ENCODE peak calls at places on chromosomes 13 and 19, in ten cellular contexts. Y, L, Z, X, D, T, R, E, K and P are unnamed samples.

GRCh38 chr13:27401210-27401609 is 23.2 kb upstream of the GTF3A start:
- DNase-seq in Y (no peak), L (no peak), Z (no peak), X (no peak), D (peak), T (no peak), R (no peak), E (no peak), K (no peak), P (no peak)

GRCh38 chr19:34306213-34306661 is 51.9 kb downstream of the GARRE1 start:
- DNase-seq in Y (no peak), L (peak), Z (no peak), X (no peak), D (peak), T (no peak), R (no peak), E (no peak), K (no peak), P (no peak)

GRCh38 chr13:73293902-73294523 is 235.2 kb downstream of the KLF5 start:
- DNase-seq in Y (no peak), L (no peak), Z (no peak), X (no peak), D (peak), T (no peak), R (no peak), E (no peak), K (no peak), P (no peak)

GRCh38 chr13:111177081-111177711 is 62.1 kb downstream of the ARHGEF7 start:
- DNase-seq in Y (peak), L (peak), Z (peak), X (peak), D (peak), T (no peak), R (no peak), E (peak), K (no peak), P (no peak)

GRCh38 chr13:57630661-57631606 is 610 bp upstream of the PCDH17 start:
- DNase-seq in Y (no peak), L (peak), Z (peak), X (no peak), D (no peak), T (no peak), R (no peak), E (peak), K (no peak), P (no peak)

GRCh38 chr19:43743059-43743458 is 11.7 kb downstream of the SMG9 start:
- DNase-seq in Y (peak), L (no peak), Z (peak), X (peak), D (no peak), T (no peak), R (no peak), E (peak), K (no peak), P (no peak)

GRCh38 chr13:49300716-49301589 is 53.2 kb downstream of the CDADC1 start:
- DNase-seq in Y (peak), L (peak), Z (peak), X (peak), D (peak), T (peak), R (peak), E (peak), K (no peak), P (peak)

GRCh38 chr19:4877753-4878490 is 10.5 kb upstream of the PLIN3 start:
- DNase-seq in Y (no peak), L (peak), Z (peak), X (no peak), D (no peak), T (no peak), R (no peak), E (no peak), K (no peak), P (no peak)

GRCh38 chr19:33080761-33081681 is at the start of gene GPATCH1:
- DNase-seq in Y (peak), L (peak), Z (peak), X (peak), D (peak), T (peak), R (peak), E (peak), K (no peak), P (peak)

GRCh38 chr13:33176526-33176925 is 109.0 kb downstream of the STARD13 start:
- DNase-seq in Y (no peak), L (no peak), Z (no peak), X (no peak), D (no peak), T (no peak), R (no peak), E (no peak), K (no peak), P (no peak)

GRCh38 chr19:3907626-3908265 is 25.1 kb upstream of the NMRK2 start:
- DNase-seq in Y (no peak), L (no peak), Z (no peak), X (no peak), D (no peak), T (no peak), R (no peak), E (no peak), K (no peak), P (no peak)

GRCh38 chr19:52274191-52274590 is 4.8 kb downstream of the ZNF766 start:
- DNase-seq in Y (no peak), L (no peak), Z (no peak), X (no peak), D (no peak), T (no peak), R (no peak), E (no peak), K (no peak), P (no peak)

GRCh38 chr13:34321986-34322385 is 504.0 kb downstream of the RFC3 start:
- DNase-seq in Y (no peak), L (no peak), Z (no peak), X (no peak), D (no peak), T (no peak), R (no peak), E (no peak), K (no peak), P (no peak)

GRCh38 chr13:112587767-112588489 is at the start of gene TUBGCP3:
- DNase-seq in Y (peak), L (peak), Z (peak), X (peak), D (peak), T (peak), R (peak), E (peak), K (no peak), P (no peak)

GRCh38 chr13:82636119-82636518 is 1246.2 kb downstream of the SLITRK1 start:
- DNase-seq in Y (peak), L (no peak), Z (no peak), X (no peak), D (no peak), T (no peak), R (no peak), E (no peak), K (no peak), P (no peak)

GRCh38 chr13:33205804-33206221 is 79.7 kb downstream of the STARD13 start:
- DNase-seq in Y (peak), L (peak), Z (peak), X (peak), D (no peak), T (no peak), R (no peak), E (peak), K (no peak), P (no peak)

GRCh38 chr19:46073268-46073922 is 32.6 kb upstream of the IGFL4 start:
- DNase-seq in Y (no peak), L (no peak), Z (peak), X (no peak), D (no peak), T (no peak), R (no peak), E (no peak), K (no peak), P (no peak)

GRCh38 chr13:112683581-112683980 is 6.3 kb upstream of the ATP11A start:
- DNase-seq in Y (no peak), L (peak), Z (no peak), X (no peak), D (no peak), T (no peak), R (no peak), E (no peak), K (no peak), P (no peak)

GRCh38 chr13:24627090-24627714 is 53.0 kb upstream of the ATP12A start:
- DNase-seq in Y (no peak), L (no peak), Z (no peak), X (peak), D (peak), T (no peak), R (peak), E (no peak), K (no peak), P (no peak)

GRCh38 chr13:99322297-99323103 is 15.3 kb upstream of the GPR183 start:
- DNase-seq in Y (peak), L (no peak), Z (peak), X (peak), D (no peak), T (no peak), R (no peak), E (peak), K (peak), P (no peak)

GRCh38 chr13:35787937-35788336 is 311.4 kb upstream of the MAB21L1 start:
- DNase-seq in Y (peak), L (no peak), Z (no peak), X (peak), D (no peak), T (no peak), R (no peak), E (no peak), K (no peak), P (no peak)

GRCh38 chr13:98068511-98068910 is 74.4 kb upstream of the FARP1 start:
- DNase-seq in Y (no peak), L (no peak), Z (no peak), X (no peak), D (no peak), T (no peak), R (no peak), E (no peak), K (no peak), P (no peak)
- TF ChIP-seq CTCF in Y (no peak), L (no peak), Z (no peak), X (no peak), D (no peak), T (no peak), R (no peak), E (no peak), K (no peak), P (no peak)

GRCh38 chr19:55165952-55166529 is 372 bp downstream of the DNAAF3 start:
- DNase-seq in Y (peak), L (peak), Z (peak), X (peak), D (peak), T (no peak), R (peak), E (peak), K (no peak), P (no peak)
- H3K4me3 ChIP-seq in Y (peak), L (peak), Z (peak), X (peak), D (peak), T (no peak), R (peak), E (peak), K (peak), P (peak)

GRCh38 chr19:49677901-49678674 is 1.0 kb downstream of the PRMT1 start:
- DNase-seq in Y (peak), L (peak), Z (peak), X (peak), D (peak), T (peak), R (no peak), E (peak), K (no peak), P (no peak)
- TF ChIP-seq CTCF in Y (peak), L (peak), Z (peak), X (peak), D (peak), T (peak), R (peak), E (peak), K (peak), P (peak)

DNA sequence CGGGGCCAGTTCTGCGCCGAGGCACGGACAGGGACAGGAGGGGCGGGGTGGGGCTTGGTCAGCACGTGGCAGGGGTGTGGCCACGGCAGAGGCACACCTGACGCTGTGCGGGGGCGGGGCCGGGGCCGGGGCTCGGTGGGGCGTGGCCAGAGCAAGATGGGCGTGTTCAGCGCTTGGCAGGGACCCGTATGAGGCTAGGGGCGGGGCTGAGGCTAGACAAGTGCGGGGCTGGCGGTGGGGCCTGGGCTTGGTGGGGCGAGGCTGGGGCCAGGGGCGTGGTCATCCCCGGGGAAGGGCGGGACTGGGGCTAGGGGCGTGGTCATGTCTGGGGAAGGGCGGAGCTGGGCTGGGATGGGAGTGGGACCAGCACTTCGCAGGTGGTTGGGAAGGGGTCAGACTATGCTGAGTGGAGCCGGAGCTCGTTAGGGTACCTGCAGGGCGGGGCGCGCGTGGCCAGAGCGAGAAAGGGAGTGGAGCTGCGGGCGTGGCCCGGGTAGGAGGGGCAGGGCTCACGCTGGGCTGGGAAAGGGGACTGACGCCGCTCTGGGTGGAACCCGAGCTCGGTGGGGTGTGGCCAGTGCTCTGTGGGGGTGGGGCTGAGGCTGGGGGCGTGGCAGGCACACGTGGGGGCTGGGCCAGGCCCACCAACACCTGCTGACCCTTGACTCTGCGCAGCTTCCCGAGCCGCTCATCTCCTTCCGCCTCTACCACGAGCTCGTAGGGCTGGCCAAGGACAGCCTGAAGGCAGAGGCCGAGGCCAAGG is 12.8 kb downstream of the POLR2E start:
- DNase-seq in Y (no peak), L (no peak), Z (peak), X (no peak), D (peak), T (no peak), R (peak), E (no peak), K (no peak), P (no peak)
- H3K4me3 ChIP-seq in Y (no peak), L (no peak), Z (peak), X (no peak), D (peak), T (no peak), R (no peak), E (peak), K (no peak), P (no peak)

DNA sequence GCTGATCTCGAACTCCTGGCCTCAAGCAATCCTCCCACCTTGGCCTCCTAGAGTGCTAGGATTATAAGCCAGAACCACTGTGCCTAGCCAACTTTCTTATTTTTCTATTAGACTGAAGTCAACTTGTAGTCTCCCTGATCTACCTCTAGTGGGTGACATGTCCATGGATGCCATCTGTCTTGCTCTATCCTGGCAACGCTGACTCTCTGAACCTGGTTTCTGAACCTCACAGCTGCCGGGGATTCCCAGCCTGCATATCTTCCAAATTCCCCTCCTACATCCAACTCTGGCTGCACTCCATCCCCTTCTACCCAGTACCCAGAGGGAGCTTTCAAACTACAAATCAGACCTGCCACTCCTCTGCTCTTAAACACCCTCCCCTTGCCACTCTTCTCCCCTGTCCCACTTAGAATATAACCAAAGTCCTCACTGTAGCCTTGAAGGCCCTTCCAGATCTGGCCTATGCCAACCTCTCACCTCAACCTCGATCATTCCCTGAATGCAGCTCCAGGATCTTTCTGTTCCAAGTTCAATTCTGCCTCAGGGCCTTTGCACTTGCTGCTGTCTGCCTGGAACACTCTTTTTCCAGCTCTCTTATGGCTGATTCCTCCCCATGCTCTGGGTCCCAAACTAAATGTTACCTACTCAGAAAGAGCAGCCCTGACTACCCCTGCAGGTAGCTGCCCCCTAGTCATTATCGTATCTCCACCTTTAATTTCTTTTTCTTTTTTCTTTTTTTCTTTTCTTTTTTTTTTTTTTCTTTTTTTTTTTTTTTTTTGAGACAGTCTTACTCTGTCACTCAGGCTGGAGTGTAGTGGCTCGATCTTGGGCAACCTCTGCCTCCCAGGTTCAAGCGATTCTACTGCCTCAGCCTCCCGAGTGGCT is 2.2 kb downstream of the CLIP3 start:
- DNase-seq in Y (peak), L (no peak), Z (no peak), X (peak), D (no peak), T (no peak), R (no peak), E (no peak), K (no peak), P (no peak)
- TF ChIP-seq CTCF in Y (peak), L (no peak), Z (peak), X (peak), D (no peak), T (no peak), R (peak), E (no peak), K (peak), P (no peak)